ENCODE peak calls at places on chromosomes 12 and 14, in six cellular contexts. H, N, R, W, M and X are unnamed samples.

GRCh38 chr12:5656836-5657235 is 224.9 kb downstream of the NTF3 start:
- DNase-seq in M (no peak), R (no peak), N (no peak), H (no peak), W (no peak), X (no peak)

GRCh38 chr12:109160433-109160832 is 44.0 kb downstream of the ACACB start:
- DNase-seq in W (no peak), M (no peak), H (no peak), N (no peak), R (no peak), X (no peak)

GRCh38 chr12:31220633-31221565 is 105.1 kb downstream of the SINHCAF start:
- DNase-seq in N (no peak), R (no peak), M (no peak), W (no peak), H (no peak), X (no peak)

GRCh38 chr12:77152623-77153193 is 87.3 kb upstream of the E2F7 start:
- DNase-seq in N (peak; percentile 55), W (no peak), M (no peak), R (no peak), H (no peak), X (peak; percentile 9)

GRCh38 chr12:108193922-108194321 is 64.8 kb downstream of the WSCD2 start:
- DNase-seq in M (no peak), H (peak; percentile 32), R (no peak), W (no peak), N (peak; percentile 39), X (peak; percentile 38)

GRCh38 chr14:106691601-106692291 is 1165.4 kb downstream of the TMEM121 start:
- DNase-seq in N (peak; percentile 3), M (no peak), R (no peak), H (peak; percentile 53), W (peak; percentile 52), X (peak; percentile 92)

GRCh38 chr12:120903382-120903817 is 758 bp downstream of the SPPL3 start:
- DNase-seq in M (peak; percentile 68), R (no peak), W (peak; percentile 21), N (peak; percentile 75), H (peak; percentile 71), X (peak; percentile 54)

GRCh38 chr12:6478406-6478805 is 7.9 kb upstream of the VAMP1 start:
- DNase-seq in M (no peak), W (no peak), R (no peak), N (no peak), H (no peak), X (no peak)

GRCh38 chr12:10368206-10369171 is 21.4 kb downstream of the KLRK1 start:
- DNase-seq in R (no peak), N (no peak), W (no peak), H (no peak), M (no peak), X (no peak)

GRCh38 chr14:81326451-81326850 is 73.7 kb downstream of the STON2 start:
- DNase-seq in M (no peak), R (no peak), H (no peak), W (no peak), N (no peak), X (no peak)

GRCh38 chr12:100346660-100347059 is 10.2 kb upstream of the SLC17A8 start:
- DNase-seq in N (no peak), W (no peak), R (no peak), M (no peak), H (no peak), X (no peak)

GRCh38 chr12:114152890-114153289 is 186.8 kb upstream of the RBM19 start:
- DNase-seq in N (no peak), M (no peak), W (no peak), R (no peak), H (no peak), X (no peak)

GRCh38 chr14:56659964-56660551 is 80.5 kb downstream of the TMEM260 start:
- DNase-seq in M (no peak), R (no peak), H (peak; percentile 40), N (peak; percentile 32), W (no peak), X (peak; percentile 52)

GRCh38 chr12:107404981-107405380 is 280.6 kb upstream of the PWP1 start:
- DNase-seq in R (no peak), M (no peak), N (peak; percentile 66), W (no peak), H (peak; percentile 58), X (peak; percentile 56)

GRCh38 chr14:104753528-104754212 is 723 bp downstream of the SIVA1 start:
- DNase-seq in N (no peak), R (no peak), W (no peak), M (no peak), H (peak; percentile 18), X (no peak)

GRCh38 chr12:94305293-94305957 is 154.2 kb downstream of the CEP83 start:
- DNase-seq in H (no peak), M (no peak), W (no peak), N (no peak), R (no peak), X (no peak)

GRCh38 chr12:29176951-29177350 is 27.9 kb downstream of the FAR2 start:
- DNase-seq in N (no peak), H (no peak), W (no peak), M (no peak), R (no peak), X (no peak)